ENCODE peak calls at places on chromosomes 12 and 14, in six cellular contexts. L is activated T-cell treated with anti-CD3 and anti-CD28 coated beads for 24 hours, J is prostate gland, C is neural progenitor cell, P is mucosa of gallbladder, V is Daoy. T is an unnamed sample.

GRCh38 chr12:124518051-124518932 is 49.1 kb downstream of the NCOR2 start:
- DNase-seq in L (no peak), J (peak), C (peak), P (peak), V (peak), T (peak)

GRCh38 chr12:57810450-57810849 is 8.1 kb downstream of the AVIL start:
- DNase-seq in L (no peak), J (no peak), C (no peak), P (no peak), V (peak), T (no peak)

GRCh38 chr12:111585619-111586135 is 13.4 kb downstream of the ATXN2 start:
- DNase-seq in L (no peak), J (no peak), C (no peak), P (no peak), V (no peak), T (no peak)

GRCh38 chr14:59362533-59362932 is 102.6 kb downstream of the GPR135 start:
- DNase-seq in L (no peak), J (no peak), C (no peak), P (no peak), V (peak), T (no peak)

GRCh38 chr12:91023326-91024004 is 18.7 kb upstream of the EPYC start:
- DNase-seq in L (no peak), J (no peak), C (no peak), P (no peak), V (peak), T (no peak)

GRCh38 chr12:47910486-47910885 is 5.7 kb upstream of the VDR start:
- DNase-seq in L (no peak), J (no peak), C (no peak), P (no peak), V (no peak), T (no peak)

GRCh38 chr14:61025239-61026223 is 44.5 kb downstream of the SLC38A6 start:
- DNase-seq in L (peak), J (peak), C (peak), P (peak), V (peak), T (peak)

GRCh38 chr14:102164241-102164641 is 24.5 kb downstream of the WDR20 start:
- DNase-seq in L (no peak), J (no peak), C (no peak), P (no peak), V (peak), T (no peak)

GRCh38 chr12:109549613-109550309 is 23.5 kb downstream of the MMAB start:
- DNase-seq in L (no peak), J (no peak), C (peak), P (no peak), V (no peak), T (peak)

GRCh38 chr12:84982888-84983287 is 53.2 kb downstream of the TSPAN19 start:
- DNase-seq in L (no peak), J (no peak), C (no peak), P (no peak), V (no peak), T (no peak)

GRCh38 chr12:120194534-120195395 is at the start of gene GCN1:
- DNase-seq in L (peak), J (peak), C (peak), P (peak), V (peak), T (peak)

GRCh38 chr12:124696689-124697476 is 129.5 kb upstream of the NCOR2 start:
- DNase-seq in L (no peak), J (no peak), C (no peak), P (no peak), V (peak), T (no peak)

GRCh38 chr14:104554088-104554607 is 25.4 kb upstream of the C14orf180 start:
- DNase-seq in L (no peak), J (no peak), C (no peak), P (no peak), V (no peak), T (no peak)

GRCh38 chr14:49933704-49934103 is 40.8 kb downstream of the ARF6 start:
- DNase-seq in L (no peak), J (no peak), C (no peak), P (no peak), V (no peak), T (no peak)

GRCh38 chr14:105300542-105301102 is at the start of gene BRF1:
- DNase-seq in L (peak), J (peak), C (peak), P (peak), V (peak), T (peak)

GRCh38 chr14:73059326-73059725 is 992 bp downstream of the RBM25 start:
- DNase-seq in L (no peak), J (no peak), C (no peak), P (no peak), V (no peak), T (no peak)

GRCh38 chr14:100278702-100279101 is 27.5 kb downstream of the SLC25A29 start:
- DNase-seq in L (no peak), J (peak), C (no peak), P (no peak), V (peak), T (no peak)

GRCh38 chr12:88579572-88579940 is 715 bp downstream of the KITLG start:
- DNase-seq in L (no peak), J (peak), C (peak), P (peak), V (peak), T (no peak)

GRCh38 chr12:130981156-130981789 is 27.6 kb downstream of the ADGRD1 start:
- DNase-seq in L (no peak), J (no peak), C (no peak), P (no peak), V (no peak), T (peak)

GRCh38 chr12:29614926-29615325 is 117.4 kb upstream of the OVCH1 start:
- DNase-seq in L (no peak), J (no peak), C (no peak), P (no peak), V (no peak), T (no peak)

GRCh38 chr14:74510211-74510931 is 16.8 kb downstream of the ISCA2 start:
- DNase-seq in L (no peak), J (no peak), C (peak), P (no peak), V (peak), T (peak)

GRCh38 chr14:100713720-100714119 is 13.0 kb upstream of the DLK1 start:
- DNase-seq in L (no peak), J (no peak), C (no peak), P (no peak), V (no peak), T (no peak)

GRCh38 chr14:103418508-103418818 is 33.2 kb downstream of the MARK3 start:
- DNase-seq in L (no peak), J (no peak), C (no peak), P (no peak), V (peak), T (peak)